ENCODE peak calls at places on chromosomes 1 and 21, in six cellular contexts. J is Peyer's patch, M is right lobe of liver, L is HL-60, Y is tibial artery, H is BE2C. W is an unnamed sample.

GRCh38 chr1:227559499-227559898 is 3.9 kb upstream of the ZNF678 start:
- DNase-seq in Y (no peak), L (no peak), M (no peak), H (no peak), J (no peak), W (no peak)

GRCh38 chr1:5348732-5349465 is 643.3 kb downstream of the NPHP4 start:
- DNase-seq in H (no peak), J (no peak), L (no peak), Y (no peak), M (no peak), W (no peak)

GRCh38 chr1:27348861-27349783 is 7.3 kb downstream of the SYTL1 start:
- DNase-seq in J (peak; percentile 73), H (peak; percentile 41), L (no peak), M (no peak), Y (no peak), W (no peak)

GRCh38 chr1:98129486-98129885 is 208.7 kb upstream of the DPYD start:
- DNase-seq in Y (no peak), J (no peak), L (no peak), M (no peak), H (peak; percentile 28), W (no peak)

GRCh38 chr1:55067022-55067781 is 27.9 kb downstream of the PCSK9 start:
- DNase-seq in H (no peak), J (no peak), Y (no peak), M (no peak), L (no peak), W (no peak)

GRCh38 chr1:220084460-220084859 is 5.1 kb downstream of the BPNT1 start:
- DNase-seq in L (no peak), J (no peak), Y (no peak), M (no peak), H (no peak), W (no peak)

GRCh38 chr1:34113887-34114286 is 51.1 kb downstream of the CSMD2 start:
- DNase-seq in M (no peak), L (no peak), H (no peak), J (no peak), Y (no peak), W (no peak)

GRCh38 chr1:24783713-24784112 is 38.5 kb downstream of the CLIC4 start:
- DNase-seq in Y (no peak), J (no peak), L (no peak), M (no peak), H (no peak), W (no peak)

GRCh38 chr21:45539046-45539795 is 3.0 kb downstream of the SLC19A1 start:
- DNase-seq in L (no peak), H (peak; percentile 13), J (peak; percentile 78), Y (peak; percentile 18), M (peak; percentile 63), W (no peak)

GRCh38 chr1:33946836-33947235 is 83.0 kb downstream of the HMGB4 start:
- DNase-seq in H (no peak), M (no peak), J (no peak), Y (no peak), L (no peak), W (no peak)

GRCh38 chr1:234611153-234611798 is 1.3 kb upstream of the IRF2BP2 start:
- DNase-seq in L (peak; percentile 87), H (peak; percentile 70), Y (no peak), J (no peak), M (no peak), W (peak; percentile 98)
- H3K4me3 ChIP-seq in L (no peak overlapping the region), H (peak overlapping the region; percentile 52), Y (peak overlapping the region; percentile 94), J (peak overlapping the region; percentile 58), M (peak overlapping the region; percentile 51), W (peak overlapping the region; percentile 11)

GRCh38 chr1:19096990-19097389 is 113.1 kb downstream of the UBR4 start:
- DNase-seq in Y (no peak), J (no peak), L (no peak), M (no peak), H (no peak), W (no peak)

GRCh38 chr1:19091539-19091938 is 118.5 kb downstream of the UBR4 start:
- DNase-seq in L (no peak), Y (no peak), J (no peak), M (no peak), H (no peak), W (no peak)

GRCh38 chr1:19100008-19100407 is 110.1 kb downstream of the UBR4 start:
- DNase-seq in L (no peak), M (no peak), H (no peak), Y (no peak), J (no peak), W (no peak)

GRCh38 chr1:19101244-19101643 is 108.8 kb downstream of the UBR4 start:
- DNase-seq in L (no peak), J (no peak), Y (no peak), H (no peak), M (no peak), W (no peak)

DNA sequence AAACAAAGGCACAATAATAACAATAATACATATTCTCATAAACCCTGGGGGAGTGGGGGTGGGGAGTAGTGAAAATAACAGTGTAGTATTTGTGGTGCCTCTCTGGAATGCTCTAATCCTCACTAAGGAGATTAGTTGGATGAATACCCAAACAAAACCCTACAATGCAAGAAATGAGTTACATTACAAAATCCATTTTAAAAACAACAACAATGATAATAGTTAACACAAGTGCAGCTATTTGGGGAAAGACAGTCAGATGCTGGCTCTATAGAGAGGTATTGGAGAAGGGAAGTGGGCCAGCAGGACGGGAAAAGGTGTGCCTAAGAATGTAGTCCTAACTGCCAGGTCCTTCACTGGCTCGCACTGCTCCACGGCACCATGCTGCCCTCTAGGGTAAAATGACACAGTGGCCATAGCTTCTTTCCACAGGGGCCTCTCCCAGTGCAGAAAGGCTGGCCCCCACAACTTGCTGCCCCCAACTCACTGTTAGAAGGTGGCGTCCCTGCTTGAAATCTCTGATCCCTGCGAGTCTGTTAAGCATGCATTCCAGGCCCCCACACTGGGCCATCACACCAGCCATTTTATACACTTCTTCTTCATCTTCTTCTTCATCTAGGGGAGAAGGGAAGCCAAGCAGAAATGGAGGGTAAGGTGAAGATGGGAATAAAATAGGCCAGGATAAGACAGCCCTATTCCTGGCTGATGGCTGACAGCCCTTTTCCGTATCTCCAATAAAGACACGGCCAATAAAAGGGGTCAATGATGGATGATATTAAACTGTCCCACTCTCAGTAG is 113.8 kb downstream of the UBR4 start:
- DNase-seq in L (peak; percentile 17), J (peak; percentile 64), Y (no peak), M (no peak), H (peak; percentile 13), W (peak; percentile 87)
- TF ChIP-seq CTCF in L (no peak), J (no peak), Y (peak; percentile 37), M (peak; percentile 62), H (peak; percentile 23), W (peak; percentile 69)

GRCh38 chr1:41919131-41919530 is 409 bp upstream of the HIVEP3 start:
- DNase-seq in H (no peak), L (no peak), M (no peak), Y (no peak), J (no peak), W (no peak)

GRCh38 chr1:41917835-41918449 is 780 bp downstream of the HIVEP3 start:
- DNase-seq in L (no peak), J (peak; percentile 49), Y (no peak), H (peak; percentile 55), M (peak; percentile 59), W (no peak)

GRCh38 chr1:41915786-41916571 is 2.7 kb downstream of the HIVEP3 start:
- DNase-seq in H (no peak), Y (no peak), J (no peak), L (no peak), M (no peak), W (no peak)

GRCh38 chr1:41918450-41919043 is at the start of gene HIVEP3:
- DNase-seq in J (no peak), H (peak; percentile 23), M (no peak), L (no peak), Y (no peak), W (no peak)

DNA sequence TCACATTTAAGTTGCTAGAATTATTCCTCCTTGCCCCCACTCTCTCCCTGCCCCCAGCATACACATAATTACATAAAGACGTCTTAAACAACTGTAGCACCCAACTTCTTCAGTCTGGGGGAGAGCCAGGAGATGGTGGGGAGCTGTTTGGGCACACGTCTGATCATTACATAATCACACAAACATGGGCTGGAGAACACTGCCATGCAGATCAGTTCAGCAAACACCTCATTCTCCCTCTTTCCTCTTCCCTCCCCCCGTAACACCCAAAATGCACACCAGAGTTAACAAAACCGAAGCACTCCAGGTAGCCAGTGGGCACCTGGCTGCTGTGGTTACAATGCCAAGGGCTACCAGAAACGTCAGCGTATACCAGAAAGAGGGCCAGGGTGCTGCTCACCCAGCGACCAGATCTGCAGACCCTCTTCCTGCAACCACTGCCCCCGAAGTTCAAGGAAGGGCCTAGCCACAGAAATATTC is 1.6 kb downstream of the HIVEP3 start:
- DNase-seq in J (no peak), H (no peak), L (no peak), Y (no peak), M (no peak), W (no peak)
- H3K4me3 ChIP-seq in J (no peak overlapping the region), H (peak overlapping the region; percentile 70), L (no peak overlapping the region), Y (peak overlapping the region; percentile 55), M (no peak overlapping the region), W (peak overlapping the region; percentile 51)

GRCh38 chr1:42748021-42748420 is 8.0 kb upstream of the CLDN19 start:
- DNase-seq in J (no peak), L (no peak), M (no peak), Y (no peak), H (no peak), W (no peak)
- TF ChIP-seq CTCF in J (no peak), L (no peak), M (no peak), Y (no peak), H (no peak), W (no peak)

GRCh38 chr21:35428927-35429326 is 379.8 kb upstream of the RUNX1 start:
- DNase-seq in J (no peak), Y (no peak), L (no peak), M (no peak), H (no peak), W (no peak)

GRCh38 chr21:35428041-35428400 is 378.9 kb upstream of the RUNX1 start:
- DNase-seq in Y (no peak), M (no peak), J (no peak), L (no peak), H (no peak), W (no peak)

GRCh38 chr21:35426897-35427296 is 377.8 kb upstream of the RUNX1 start:
- DNase-seq in L (no peak), H (no peak), J (no peak), M (no peak), Y (no peak), W (no peak)

GRCh38 chr21:35427320-35428040 is 378.4 kb upstream of the RUNX1 start:
- DNase-seq in H (no peak), J (no peak), Y (peak; percentile 62), L (no peak), M (no peak), W (no peak)

DNA sequence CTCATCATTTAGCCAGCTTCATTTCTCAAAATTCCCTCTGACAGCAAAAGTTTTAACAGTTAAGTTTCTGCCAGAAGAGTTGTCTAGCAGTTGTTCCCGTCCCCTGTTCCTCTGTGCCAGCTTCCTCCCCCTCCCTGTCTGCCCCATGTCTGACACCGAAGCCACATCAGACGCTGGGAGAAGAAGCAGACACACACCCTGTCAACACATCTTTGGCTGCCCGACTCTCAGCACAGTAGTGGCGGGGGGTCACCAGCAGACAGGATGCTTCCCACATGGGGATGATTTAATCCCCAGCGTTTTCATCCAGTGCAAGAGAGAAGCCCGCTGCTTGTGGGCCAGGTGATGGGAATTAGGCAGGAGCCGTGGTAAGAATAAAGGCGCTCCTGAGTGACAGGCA is 379.4 kb upstream of the RUNX1 start:
- DNase-seq in Y (peak; percentile 39), M (no peak), J (no peak), H (no peak), L (peak; percentile 4), W (no peak)
- H3K4me3 ChIP-seq in Y (no peak overlapping the region), M (no peak overlapping the region), J (no peak overlapping the region), H (no peak overlapping the region), L (no peak overlapping the region), W (no peak overlapping the region)

GRCh38 chr1:51697160-51697559 is 80.3 kb downstream of the OSBPL9 start:
- DNase-seq in Y (no peak), H (no peak), M (no peak), J (no peak), L (peak; percentile 3), W (no peak)
- TF ChIP-seq CTCF in Y (no peak), H (no peak), M (no peak), J (no peak), L (no peak), W (no peak)

W was measured in retinal pigment epithelial cell.